ENCODE peak calls at places on chromosome 7, in four cellular contexts. B is endothelial cell, M is astrocyte of the spinal cord, E is neural progenitor cell. X is an unnamed sample.

GRCh38 chr7:96638669-96639068 is 71.0 kb downstream of the SEM1 start:
- DNase-seq in E (no peak), B (no peak), M (no peak), X (no peak)

GRCh38 chr7:117993377-117994003 is 120.2 kb upstream of the CTTNBP2 start:
- DNase-seq in B (peak; percentile 54), E (peak; percentile 75), M (peak; percentile 51), X (no peak)

GRCh38 chr7:39952378-39952777 is 2.3 kb downstream of the CDK13 start:
- DNase-seq in M (peak; percentile 53), B (no peak), E (no peak), X (no peak)

GRCh38 chr7:95596183-95597135 is at the start of gene PDK4:
- DNase-seq in M (peak; percentile 55), E (peak; percentile 67), B (peak; percentile 37), X (peak; percentile 72)

GRCh38 chr7:41885078-41885477 is 182.2 kb upstream of the INHBA start:
- DNase-seq in E (no peak), M (peak; percentile 48), B (no peak), X (no peak)

GRCh38 chr7:44587843-44588711 is 6.0 kb upstream of the TMED4 start:
- DNase-seq in B (peak; percentile 21), E (no peak), M (peak; percentile 72), X (no peak)

GRCh38 chr7:95886501-95887090 is 114.2 kb downstream of the DYNC1I1 start:
- DNase-seq in M (peak; percentile 38), E (no peak), B (peak; percentile 15), X (no peak)

GRCh38 chr7:134931487-134931886 is 54.8 kb upstream of the AGBL3 start:
- DNase-seq in M (peak; percentile 40), E (no peak), B (no peak), X (no peak)

GRCh38 chr7:3162286-3162685 is 118.6 kb upstream of the CARD11 start:
- DNase-seq in M (peak; percentile 17), B (no peak), E (no peak), X (no peak)

GRCh38 chr7:132272763-132273371 is 303.4 kb downstream of the PLXNA4 start:
- DNase-seq in B (no peak), M (no peak), E (no peak), X (no peak)

GRCh38 chr7:2512179-2512644 is 7.4 kb upstream of the LFNG start:
- DNase-seq in B (no peak), M (no peak), E (no peak), X (no peak)

GRCh38 chr7:101058355-101058754 is 26.9 kb upstream of the TRIM56 start:
- DNase-seq in E (peak; percentile 86), B (peak; percentile 78), M (peak; percentile 61), X (no peak)

GRCh38 chr7:97094531-97094930 is 23.0 kb upstream of the SDHAF3 start:
- DNase-seq in E (no peak), M (no peak), B (no peak), X (no peak)

GRCh38 chr7:40560672-40561071 is 425.9 kb downstream of the SUGCT start:
- DNase-seq in B (no peak), E (no peak), M (no peak), X (no peak)

GRCh38 chr7:47416454-47417121 is 165.3 kb downstream of the TNS3 start:
- DNase-seq in E (peak; percentile 19), B (no peak), M (peak; percentile 22), X (no peak)

GRCh38 chr7:98515201-98515600 is 101.9 kb upstream of the NPTX2 start:
- DNase-seq in M (no peak), E (no peak), B (no peak), X (no peak)

GRCh38 chr7:159049266-159050025 is 95.2 kb downstream of the VIPR2 start:
- DNase-seq in B (no peak), E (no peak), M (no peak), X (no peak)

GRCh38 chr7:34224259-34224658 is 318.9 kb downstream of the BMPER start:
- DNase-seq in B (no peak), E (no peak), M (no peak), X (no peak)

GRCh38 chr7:77321300-77321699 is 94.8 kb downstream of the GSAP start:
- DNase-seq in M (no peak), B (no peak), E (no peak), X (no peak)

GRCh38 chr7:31051598-31052503 is at the start of gene ADCYAP1R1:
- DNase-seq in E (peak; percentile 84), M (no peak), B (peak; percentile 51), X (no peak)

GRCh38 chr7:20744913-20745587 is 41.6 kb downstream of the SP8 start:
- DNase-seq in B (no peak), M (peak; percentile 4), E (no peak), X (no peak)

DNA sequence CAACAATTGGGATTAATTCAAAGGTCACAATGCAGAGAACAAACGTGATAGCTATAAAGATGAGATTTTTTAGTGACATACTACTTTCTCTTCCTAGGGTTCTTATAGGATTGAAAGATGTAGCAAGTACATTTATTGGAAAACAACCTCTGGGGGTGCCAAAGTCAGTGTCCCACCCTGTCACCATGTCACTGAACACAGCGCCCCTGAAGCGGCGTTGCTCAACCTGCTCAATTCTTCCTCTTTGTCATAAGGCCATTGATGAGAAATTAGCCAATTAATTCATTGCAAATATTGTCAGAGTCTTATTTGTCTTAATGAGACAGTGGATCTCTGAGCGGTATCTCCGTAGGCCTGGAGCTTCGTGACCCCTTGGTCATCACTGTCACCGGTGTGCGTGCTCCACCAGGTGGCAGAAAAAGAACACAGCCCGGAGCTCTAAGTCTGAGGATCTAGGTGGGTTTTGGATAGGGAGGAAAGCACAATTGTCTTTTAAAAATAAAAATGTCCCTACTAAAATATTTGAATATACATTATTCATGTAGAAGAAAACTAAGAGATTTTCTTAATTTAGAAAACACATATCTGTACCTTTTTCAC is 362.6 kb downstream of the PAXIP1 start:
- DNase-seq in B (peak; percentile 36), E (peak; percentile 64), M (no peak), X (no peak)
- TF ChIP-seq CTCF in B (no peak), E (peak; percentile 76), M (no peak), X (no peak)

DNA sequence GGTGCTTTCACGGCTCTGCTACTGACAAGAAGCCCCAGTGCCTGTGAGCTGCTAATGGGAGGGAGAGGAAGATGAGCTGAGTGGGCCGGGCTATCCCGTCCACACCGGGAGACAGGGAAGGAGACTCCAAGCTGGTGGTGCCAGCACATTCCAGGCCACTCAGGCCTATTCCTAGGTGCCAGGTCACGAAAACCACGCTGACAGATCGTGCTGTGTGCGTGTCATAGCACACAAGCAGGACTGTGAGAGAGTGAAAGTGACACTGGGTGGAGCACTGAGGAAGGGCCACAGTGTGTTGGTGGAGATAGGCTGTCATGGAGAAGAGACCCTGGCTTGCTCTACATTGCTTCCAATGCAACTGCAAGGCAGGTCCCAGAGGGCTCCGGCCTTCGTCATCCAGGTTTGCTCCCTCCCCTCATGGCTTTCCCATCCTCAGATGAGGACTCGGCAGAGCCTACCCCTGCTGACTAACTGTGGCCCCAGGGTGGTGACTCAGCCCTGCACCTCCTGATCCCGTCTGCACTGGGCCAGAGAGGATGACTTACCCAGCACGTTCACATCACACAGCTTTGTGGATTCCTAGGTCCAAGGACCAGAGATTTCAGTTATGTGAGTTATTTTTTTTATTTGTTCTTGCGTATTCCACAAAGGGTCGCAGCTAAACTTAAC is 167.3 kb downstream of the EGFR start:
- DNase-seq in B (no peak), M (peak; percentile 91), E (no peak), X (no peak)
- TF ChIP-seq CTCF in B (no peak), M (no peak), E (no peak), X (no peak)

GRCh38 chr7:82039621-82040020 is 269.8 kb upstream of the HGF start:
- DNase-seq in B (no peak), E (no peak), M (no peak), X (no peak)

GRCh38 chr7:82049442-82049841 is 279.6 kb upstream of the HGF start:
- DNase-seq in B (no peak), E (no peak), M (no peak), X (no peak)

GRCh38 chr7:82050134-82050533 is 280.3 kb upstream of the HGF start:
- DNase-seq in M (peak; percentile 93), B (no peak), E (no peak), X (no peak)

DNA sequence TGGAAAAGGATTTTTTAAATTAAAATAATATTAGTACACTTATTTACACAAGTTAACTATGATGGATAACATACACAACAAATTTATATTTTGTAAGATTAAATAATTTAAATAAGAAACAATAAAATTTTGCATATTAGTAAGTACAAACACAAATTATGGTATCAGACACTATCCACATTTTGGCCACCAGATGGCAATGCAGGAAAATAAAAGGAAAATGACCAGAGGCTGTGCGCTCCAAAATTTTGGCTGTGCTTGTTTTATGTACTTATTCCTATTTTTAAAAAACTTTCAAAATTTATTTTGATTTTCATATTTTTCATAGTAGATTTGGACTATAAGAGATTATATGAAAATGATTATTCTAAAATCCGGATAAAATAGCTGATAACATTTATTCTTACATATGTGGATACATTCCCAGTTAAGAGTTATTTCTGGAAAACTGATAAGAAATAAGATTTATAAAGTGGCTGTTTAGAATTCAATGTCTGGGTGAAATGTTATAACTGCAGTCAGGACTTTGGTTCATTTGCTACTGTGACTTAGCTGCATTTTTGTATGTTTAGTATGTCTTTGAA is 274.7 kb upstream of the HGF start:
- DNase-seq in E (peak; percentile 51), B (peak; percentile 36), M (peak; percentile 64), X (no peak)
- TF ChIP-seq CTCF in E (peak; percentile 81), B (peak; percentile 89), M (peak; percentile 51), X (peak; percentile 80)

DNA sequence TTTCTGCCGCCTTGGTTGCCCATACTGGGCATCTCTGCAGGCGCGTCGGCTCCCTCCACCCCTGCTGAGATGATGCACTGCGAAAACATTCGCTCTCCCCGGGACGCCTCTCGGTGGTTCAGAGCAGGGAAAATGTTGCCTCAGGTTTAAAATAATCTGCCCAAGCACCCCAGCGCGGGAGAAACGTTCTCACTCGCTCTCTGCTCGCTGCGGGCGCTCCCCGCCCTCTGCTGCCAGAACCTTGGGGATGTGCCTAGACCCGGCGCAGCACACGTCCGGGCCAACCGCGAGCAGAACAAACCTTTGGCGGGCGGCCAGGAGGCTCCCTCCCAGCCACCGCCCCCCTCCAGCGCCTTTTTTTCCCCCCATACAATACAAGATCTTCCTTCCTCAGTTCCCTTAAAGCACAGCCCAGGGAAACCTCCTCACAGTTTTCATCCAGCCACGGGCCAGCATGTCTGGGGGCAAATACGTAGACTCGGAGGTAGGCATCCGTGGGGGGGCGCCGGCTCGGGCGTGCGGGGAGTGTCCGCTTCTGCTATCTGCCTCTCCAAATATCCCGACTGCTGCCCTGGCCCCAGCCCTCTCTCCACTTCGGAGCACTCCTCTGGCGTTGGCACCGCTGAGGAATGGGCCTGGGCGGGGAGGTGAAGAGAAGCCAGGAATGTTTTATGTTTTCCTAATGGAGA is at the start of gene CAV1:
- DNase-seq in M (peak; percentile 97), B (peak; percentile 39), E (peak; percentile 52), X (no peak)
- TF ChIP-seq CTCF in M (peak; percentile 31), B (no peak), E (no peak), X (no peak)

GRCh38 chr7:127948312-127948711 is 82.9 kb downstream of the LRRC4 start:
- DNase-seq in M (no peak), E (no peak), B (no peak), X (no peak)
- TF ChIP-seq CTCF in M (no peak), E (no peak), B (no peak), X (no peak)

GRCh38 chr7:84162584-84162983 is 32.0 kb downstream of the SEMA3A start:
- DNase-seq in E (no peak), M (no peak), B (no peak), X (no peak)
- TF ChIP-seq CTCF in E (no peak), M (no peak), B (no peak), X (no peak)